ENCODE peak calls at places on chromosome 22, in ten cellular contexts. One of them, this sample, is unnamed. For H3K4me1 and H3K27me3, the result is how much of the 10 kb centered on the place peaks cover.

GRCh38 chr22:49350441-49351121 is 477.1 kb downstream of the BRD1 start:
- DNase-seq in astrocyte: no peak
- DNase-seq in ovary: no peak
- DNase-seq in IMR-90: no peak
- DNase-seq in upper lobe of right lung: peak
- DNase-seq in lower lobe of right lung: peak
- DNase-seq in GM23338: no peak
- DNase-seq in cardiac muscle cell: no peak
- DNase-seq in H9: peak
- DNase-seq in mesenchymal stem cell: no peak
- DNase-seq in this sample: peak

GRCh38 chr22:20179455-20180244 is 28.8 kb upstream of the CCDC188 start:
- DNase-seq in astrocyte: no peak
- DNase-seq in ovary: no peak
- DNase-seq in IMR-90: no peak
- DNase-seq in upper lobe of right lung: no peak
- DNase-seq in lower lobe of right lung: no peak
- DNase-seq in GM23338: no peak
- DNase-seq in cardiac muscle cell: no peak
- DNase-seq in H9: no peak
- DNase-seq in mesenchymal stem cell: no peak
- DNase-seq in this sample: no peak

GRCh38 chr22:47029244-47030001 is 267.0 kb downstream of the TBC1D22A start:
- DNase-seq in astrocyte: no peak
- DNase-seq in ovary: no peak
- DNase-seq in IMR-90: no peak
- DNase-seq in upper lobe of right lung: peak
- DNase-seq in lower lobe of right lung: peak
- DNase-seq in GM23338: no peak
- DNase-seq in cardiac muscle cell: no peak
- DNase-seq in H9: no peak
- DNase-seq in mesenchymal stem cell: no peak
- DNase-seq in this sample: no peak

GRCh38 chr22:30393885-30394284 is 2.9 kb upstream of the SEC14L2 start:
- DNase-seq in astrocyte: no peak
- DNase-seq in ovary: no peak
- DNase-seq in IMR-90: no peak
- DNase-seq in upper lobe of right lung: no peak
- DNase-seq in lower lobe of right lung: no peak
- DNase-seq in GM23338: no peak
- DNase-seq in cardiac muscle cell: no peak
- DNase-seq in H9: no peak
- DNase-seq in mesenchymal stem cell: no peak
- DNase-seq in this sample: no peak

GRCh38 chr22:48155446-48155845 is 1393.0 kb downstream of the TBC1D22A start:
- DNase-seq in astrocyte: no peak
- DNase-seq in ovary: no peak
- DNase-seq in IMR-90: no peak
- DNase-seq in upper lobe of right lung: no peak
- DNase-seq in lower lobe of right lung: no peak
- DNase-seq in GM23338: no peak
- DNase-seq in cardiac muscle cell: no peak
- DNase-seq in H9: no peak
- DNase-seq in mesenchymal stem cell: no peak
- DNase-seq in this sample: no peak

GRCh38 chr22:18997306-18997924 is 61.3 kb upstream of the PRODH start:
- DNase-seq in astrocyte: no peak
- DNase-seq in ovary: no peak
- DNase-seq in IMR-90: no peak
- DNase-seq in upper lobe of right lung: no peak
- DNase-seq in lower lobe of right lung: no peak
- DNase-seq in GM23338: no peak
- DNase-seq in cardiac muscle cell: no peak
- DNase-seq in H9: no peak
- DNase-seq in mesenchymal stem cell: no peak
- DNase-seq in this sample: no peak

GRCh38 chr22:19891350-19892248 is 36.9 kb upstream of the GNB1L start:
- DNase-seq in astrocyte: peak
- DNase-seq in ovary: no peak
- DNase-seq in IMR-90: peak
- DNase-seq in upper lobe of right lung: no peak
- DNase-seq in lower lobe of right lung: no peak
- DNase-seq in GM23338: peak
- DNase-seq in cardiac muscle cell: no peak
- DNase-seq in H9: peak
- DNase-seq in mesenchymal stem cell: peak
- DNase-seq in this sample: peak

GRCh38 chr22:42461511-42461910 is 29.3 kb upstream of the NFAM1 start:
- DNase-seq in astrocyte: no peak
- DNase-seq in ovary: no peak
- DNase-seq in IMR-90: no peak
- DNase-seq in upper lobe of right lung: no peak
- DNase-seq in lower lobe of right lung: no peak
- DNase-seq in GM23338: peak
- DNase-seq in cardiac muscle cell: no peak
- DNase-seq in H9: peak
- DNase-seq in mesenchymal stem cell: no peak
- DNase-seq in this sample: peak

GRCh38 chr22:27139935-27140493 is 482.6 kb downstream of the MIAT start:
- DNase-seq in astrocyte: peak
- DNase-seq in ovary: peak
- DNase-seq in IMR-90: peak
- DNase-seq in upper lobe of right lung: no peak
- DNase-seq in lower lobe of right lung: no peak
- DNase-seq in GM23338: no peak
- DNase-seq in cardiac muscle cell: peak
- DNase-seq in H9: no peak
- DNase-seq in mesenchymal stem cell: peak
- DNase-seq in this sample: no peak

GRCh38 chr22:29520851-29521250 is 32.7 kb downstream of the THOC5 start:
- DNase-seq in astrocyte: peak
- DNase-seq in ovary: no peak
- DNase-seq in IMR-90: peak
- DNase-seq in upper lobe of right lung: no peak
- DNase-seq in lower lobe of right lung: no peak
- DNase-seq in GM23338: no peak
- DNase-seq in cardiac muscle cell: no peak
- DNase-seq in H9: no peak
- DNase-seq in mesenchymal stem cell: peak
- DNase-seq in this sample: no peak

GRCh38 chr22:49334589-49334873 is 493.1 kb downstream of the BRD1 start:
- DNase-seq in astrocyte: no peak
- DNase-seq in ovary: no peak
- DNase-seq in IMR-90: no peak
- DNase-seq in upper lobe of right lung: no peak
- DNase-seq in lower lobe of right lung: no peak
- DNase-seq in GM23338: no peak
- DNase-seq in cardiac muscle cell: no peak
- DNase-seq in H9: no peak
- DNase-seq in mesenchymal stem cell: no peak
- DNase-seq in this sample: no peak

GRCh38 chr22:46742576-46743221 is 4.6 kb upstream of the CERK start:
- DNase-seq in astrocyte: no peak
- DNase-seq in ovary: no peak
- DNase-seq in IMR-90: no peak
- DNase-seq in upper lobe of right lung: no peak
- DNase-seq in lower lobe of right lung: no peak
- DNase-seq in GM23338: no peak
- DNase-seq in cardiac muscle cell: no peak
- DNase-seq in H9: no peak
- DNase-seq in mesenchymal stem cell: no peak
- DNase-seq in this sample: no peak

GRCh38 chr22:44755418-44755817 is 3.0 kb downstream of the ARHGAP8 start:
- DNase-seq in astrocyte: no peak
- DNase-seq in ovary: no peak
- DNase-seq in IMR-90: no peak
- DNase-seq in upper lobe of right lung: no peak
- DNase-seq in lower lobe of right lung: no peak
- DNase-seq in GM23338: no peak
- DNase-seq in cardiac muscle cell: no peak
- DNase-seq in H9: no peak
- DNase-seq in mesenchymal stem cell: no peak
- DNase-seq in this sample: no peak

GRCh38 chr22:39301108-39301507 is 18.3 kb downstream of the RPL3 start:
- DNase-seq in astrocyte: no peak
- DNase-seq in ovary: no peak
- DNase-seq in IMR-90: no peak
- DNase-seq in upper lobe of right lung: no peak
- DNase-seq in lower lobe of right lung: no peak
- DNase-seq in GM23338: no peak
- DNase-seq in cardiac muscle cell: no peak
- DNase-seq in H9: no peak
- DNase-seq in mesenchymal stem cell: no peak
- DNase-seq in this sample: no peak

GRCh38 chr22:25795437-25795836 is 53.4 kb downstream of the MYO18B start:
- DNase-seq in astrocyte: no peak
- DNase-seq in ovary: no peak
- DNase-seq in IMR-90: no peak
- DNase-seq in upper lobe of right lung: no peak
- DNase-seq in lower lobe of right lung: no peak
- DNase-seq in GM23338: no peak
- DNase-seq in cardiac muscle cell: no peak
- DNase-seq in H9: no peak
- DNase-seq in mesenchymal stem cell: no peak
- DNase-seq in this sample: no peak

GRCh38 chr22:37804502-37804885 is 3.2 kb upstream of the GCAT start:
- DNase-seq in astrocyte: no peak
- DNase-seq in ovary: no peak
- DNase-seq in IMR-90: no peak
- DNase-seq in upper lobe of right lung: no peak
- DNase-seq in lower lobe of right lung: no peak
- DNase-seq in GM23338: peak
- DNase-seq in cardiac muscle cell: no peak
- DNase-seq in H9: no peak
- DNase-seq in mesenchymal stem cell: no peak
- DNase-seq in this sample: no peak

GRCh38 chr22:37807410-37808293 is at the start of gene GCAT:
- DNase-seq in astrocyte: peak
- DNase-seq in ovary: peak
- DNase-seq in IMR-90: peak
- DNase-seq in upper lobe of right lung: peak
- DNase-seq in lower lobe of right lung: peak
- DNase-seq in GM23338: peak
- DNase-seq in cardiac muscle cell: peak
- DNase-seq in H9: peak
- DNase-seq in mesenchymal stem cell: peak
- DNase-seq in this sample: peak

GRCh38 chr22:37806409-37807338 is 1.1 kb upstream of the GCAT start:
- DNase-seq in astrocyte: peak
- DNase-seq in ovary: no peak
- DNase-seq in IMR-90: peak
- DNase-seq in upper lobe of right lung: no peak
- DNase-seq in lower lobe of right lung: peak
- DNase-seq in GM23338: peak
- DNase-seq in cardiac muscle cell: peak
- DNase-seq in H9: no peak
- DNase-seq in mesenchymal stem cell: peak
- DNase-seq in this sample: peak

GRCh38 chr22:37804886-37805857 is 2.6 kb upstream of the GCAT start:
- DNase-seq in astrocyte: peak
- DNase-seq in ovary: peak
- DNase-seq in IMR-90: peak
- DNase-seq in upper lobe of right lung: peak
- DNase-seq in lower lobe of right lung: peak
- DNase-seq in GM23338: peak
- DNase-seq in cardiac muscle cell: peak
- DNase-seq in H9: peak
- DNase-seq in mesenchymal stem cell: peak
- DNase-seq in this sample: peak

GRCh38 chr22:37805878-37806277 is 1.9 kb upstream of the GCAT start:
- DNase-seq in astrocyte: no peak
- DNase-seq in ovary: no peak
- DNase-seq in IMR-90: no peak
- DNase-seq in upper lobe of right lung: no peak
- DNase-seq in lower lobe of right lung: no peak
- DNase-seq in GM23338: no peak
- DNase-seq in cardiac muscle cell: no peak
- DNase-seq in H9: no peak
- DNase-seq in mesenchymal stem cell: no peak
- DNase-seq in this sample: no peak
- H3K4me1 ChIP-seq in astrocyte: under half
- H3K4me1 ChIP-seq in ovary: under half
- H3K4me1 ChIP-seq in IMR-90: under half
- H3K4me1 ChIP-seq in upper lobe of right lung: under half
- H3K4me1 ChIP-seq in lower lobe of right lung: half or more
- H3K4me1 ChIP-seq in GM23338: under half
- H3K4me1 ChIP-seq in cardiac muscle cell: under half
- H3K4me1 ChIP-seq in H9: under half
- H3K4me1 ChIP-seq in mesenchymal stem cell: under half
- H3K4me1 ChIP-seq in this sample: under half

DNA sequence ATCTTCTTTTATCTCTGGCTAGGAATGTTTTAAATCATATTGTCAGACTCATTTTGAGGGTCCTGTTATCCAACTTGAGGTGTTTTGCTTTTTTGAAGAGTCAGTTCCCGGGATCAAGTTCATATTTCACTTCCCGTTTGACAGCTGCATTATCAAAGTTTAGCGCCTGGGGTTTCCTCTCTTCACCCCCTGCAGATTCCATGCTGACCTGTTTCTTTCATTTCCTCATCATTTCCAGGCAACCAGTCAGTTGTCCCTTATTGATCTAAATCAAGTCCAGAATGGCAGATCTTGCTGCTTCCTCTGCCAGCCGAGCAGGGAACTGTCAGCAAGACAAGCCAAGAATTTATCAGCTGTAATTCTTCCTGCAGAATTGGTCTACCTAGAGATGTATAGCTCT is 197.6 kb upstream of the SYN3 start:
- DNase-seq in astrocyte: no peak
- DNase-seq in ovary: no peak
- DNase-seq in IMR-90: no peak
- DNase-seq in upper lobe of right lung: no peak
- DNase-seq in lower lobe of right lung: no peak
- DNase-seq in GM23338: no peak
- DNase-seq in cardiac muscle cell: no peak
- DNase-seq in H9: no peak
- DNase-seq in mesenchymal stem cell: no peak
- DNase-seq in this sample: no peak
- H3K27me3 ChIP-seq in astrocyte: under half
- H3K27me3 ChIP-seq in ovary: under half
- H3K27me3 ChIP-seq in IMR-90: under half
- H3K27me3 ChIP-seq in upper lobe of right lung: under half
- H3K27me3 ChIP-seq in lower lobe of right lung: under half
- H3K27me3 ChIP-seq in GM23338: under half
- H3K27me3 ChIP-seq in cardiac muscle cell: under half
- H3K27me3 ChIP-seq in H9: under half
- H3K27me3 ChIP-seq in mesenchymal stem cell: under half
- H3K27me3 ChIP-seq in this sample: under half

GRCh38 chr22:23099525-23099792 is 29.1 kb downstream of the GNAZ start:
- DNase-seq in astrocyte: no peak
- DNase-seq in ovary: no peak
- DNase-seq in IMR-90: no peak
- DNase-seq in upper lobe of right lung: no peak
- DNase-seq in lower lobe of right lung: no peak
- DNase-seq in GM23338: no peak
- DNase-seq in cardiac muscle cell: peak
- DNase-seq in H9: no peak
- DNase-seq in mesenchymal stem cell: no peak
- DNase-seq in this sample: no peak
- H3K4me1 ChIP-seq in astrocyte: under half
- H3K4me1 ChIP-seq in ovary: under half
- H3K4me1 ChIP-seq in IMR-90: under half
- H3K4me1 ChIP-seq in upper lobe of right lung: under half
- H3K4me1 ChIP-seq in lower lobe of right lung: under half
- H3K4me1 ChIP-seq in GM23338: under half
- H3K4me1 ChIP-seq in cardiac muscle cell: under half
- H3K4me1 ChIP-seq in H9: under half
- H3K4me1 ChIP-seq in mesenchymal stem cell: under half
- H3K4me1 ChIP-seq in this sample: under half

GRCh38 chr22:22408731-22409696 is 99.5 kb downstream of the ZNF280B start:
- DNase-seq in astrocyte: no peak
- DNase-seq in ovary: peak
- DNase-seq in IMR-90: peak
- DNase-seq in upper lobe of right lung: no peak
- DNase-seq in lower lobe of right lung: no peak
- DNase-seq in GM23338: peak
- DNase-seq in cardiac muscle cell: no peak
- DNase-seq in H9: peak
- DNase-seq in mesenchymal stem cell: peak
- DNase-seq in this sample: peak
- H3K27me3 ChIP-seq in astrocyte: under half
- H3K27me3 ChIP-seq in ovary: under half
- H3K27me3 ChIP-seq in IMR-90: under half
- H3K27me3 ChIP-seq in upper lobe of right lung: under half
- H3K27me3 ChIP-seq in lower lobe of right lung: under half
- H3K27me3 ChIP-seq in GM23338: half or more
- H3K27me3 ChIP-seq in cardiac muscle cell: under half
- H3K27me3 ChIP-seq in H9: half or more
- H3K27me3 ChIP-seq in mesenchymal stem cell: under half
- H3K27me3 ChIP-seq in this sample: half or more